ENCODE peak calls at places on chromosome 18, in four cellular contexts. B is AG04449; T is HFFc6; W is CD4-positive, alpha-beta T cell. G is an unnamed sample.
A peak's percentile ranks its signal among the peaks of the same experiment; 100 is the strongest.

GRCh38 chr18:79572848-79573451 is 106.7 kb upstream of the CTDP1 start:
- DNase-seq in W (no peak), T (no peak), B (no peak), G (no peak)

GRCh38 chr18:78902795-78903435 is 76.7 kb upstream of the SALL3 start:
- DNase-seq in B (no peak), W (no peak), T (no peak), G (no peak)

GRCh38 chr18:41906528-41907256 is 48.3 kb upstream of the PIK3C3 start:
- DNase-seq in T (peak; percentile 62), B (peak; percentile 7), W (peak; percentile 6), G (peak; percentile 49)

GRCh38 chr18:69898241-69898861 is 49.3 kb downstream of the CD226 start:
- DNase-seq in T (no peak), W (no peak), B (no peak), G (no peak)

GRCh38 chr18:79832169-79832568 is 34.4 kb downstream of the KCNG2 start:
- DNase-seq in T (no peak), B (no peak), W (no peak), G (no peak)

GRCh38 chr18:60684843-60685513 is 312.4 kb upstream of the MC4R start:
- DNase-seq in B (peak; percentile 4), W (no peak), T (no peak), G (peak; percentile 46)

GRCh38 chr18:51448949-51449348 is 251.5 kb upstream of the MEX3C start:
- DNase-seq in B (no peak), W (no peak), T (no peak), G (no peak)

GRCh38 chr18:48412339-48412929 is 3.3 kb upstream of the ZBTB7C start:
- DNase-seq in B (no peak), W (no peak), T (no peak), G (peak; percentile 59)

GRCh38 chr18:29154758-29155725 is 978.1 kb upstream of the CDH2 start:
- DNase-seq in B (peak; percentile 55), T (peak; percentile 96), W (no peak), G (peak; percentile 74)

GRCh38 chr18:60549338-60549960 is 176.9 kb upstream of the MC4R start:
- DNase-seq in T (peak; percentile 72), W (no peak), B (peak; percentile 53), G (peak; percentile 53)

GRCh38 chr18:42574871-42575270 is 540.6 kb downstream of the RIT2 start:
- DNase-seq in W (no peak), T (no peak), B (no peak), G (peak; percentile 29)

GRCh38 chr18:39959839-39960238 is 1995.2 kb upstream of the PIK3C3 start:
- DNase-seq in W (no peak), T (no peak), B (no peak), G (peak; percentile 42)

GRCh38 chr18:5895886-5896740 is 791 bp upstream of the TMEM200C start:
- DNase-seq in W (no peak), B (no peak), T (no peak), G (no peak)

GRCh38 chr18:59142274-59142673 is 2.6 kb downstream of the SEC11C start:
- DNase-seq in B (no peak), T (no peak), W (no peak), G (no peak)

GRCh38 chr18:5973079-5973478 is 77.8 kb upstream of the TMEM200C start:
- DNase-seq in T (no peak), W (no peak), B (no peak), G (no peak)

GRCh38 chr18:12645751-12646203 is 12.1 kb downstream of the SPIRE1 start:
- DNase-seq in W (no peak), B (no peak), T (no peak), G (no peak)

GRCh38 chr18:54023471-54023870 is 201.0 kb downstream of the MBD2 start:
- DNase-seq in B (peak; percentile 76), W (no peak), T (no peak), G (peak; percentile 70)

GRCh38 chr18:75422341-75422910 is 5.1 kb downstream of the SMIM21 start:
- DNase-seq in T (no peak), B (no peak), W (no peak), G (peak; percentile 9)

GRCh38 chr18:70069965-70070364 is 122.3 kb upstream of the CD226 start:
- DNase-seq in B (no peak), T (no peak), W (no peak), G (no peak)

GRCh38 chr18:40152859-40153258 is 1802.2 kb upstream of the PIK3C3 start:
- DNase-seq in W (no peak), T (no peak), B (no peak), G (peak; percentile 24)

GRCh38 chr18:57747809-57748680 is 55.1 kb downstream of the ATP8B1 start:
- DNase-seq in W (no peak), B (no peak), T (no peak), G (no peak)

GRCh38 chr18:47050468-47050867 is 15.0 kb upstream of the ELOA2 start:
- DNase-seq in B (peak; percentile 17), W (no peak), T (peak; percentile 47), G (peak; percentile 60)

GRCh38 chr18:57445488-57446319 is 10.5 kb downstream of the ONECUT2 start:
- DNase-seq in B (no peak), T (no peak), W (no peak), G (no peak)

GRCh38 chr18:72456802-72457201 is 87.3 kb downstream of the CBLN2 start:
- DNase-seq in T (no peak), W (no peak), B (no peak), G (no peak)

GRCh38 chr18:31487251-31488015 is 10.5 kb upstream of the DSG2 start:
- DNase-seq in T (peak; percentile 10), W (no peak), B (peak; percentile 10), G (peak; percentile 94)

GRCh38 chr18:21110667-21111350 is 804 bp downstream of the ROCK1 start:
- DNase-seq in B (no peak), T (no peak), W (peak; percentile 65), G (peak; percentile 36)

GRCh38 chr18:7603259-7604000 is 36.3 kb downstream of the PTPRM start:
- DNase-seq in W (no peak), T (no peak), B (no peak), G (no peak)

GRCh38 chr18:34709104-34709503 is 994 bp upstream of the DTNA start:
- DNase-seq in W (no peak), B (peak; percentile 75), T (peak; percentile 80), G (peak; percentile 91)

GRCh38 chr18:34097312-34097711 is 127.4 kb downstream of the NOL4 start:
- DNase-seq in T (no peak), B (no peak), W (no peak), G (peak; percentile 27)

GRCh38 chr18:49899647-49900330 is 86.5 kb upstream of the ACAA2 start:
- DNase-seq in W (no peak), B (no peak), T (no peak), G (no peak)

GRCh38 chr18:63773616-63774015 is 1.6 kb upstream of the SERPINB7 start:
- DNase-seq in B (no peak), W (no peak), T (no peak), G (no peak)

GRCh38 chr18:10070581-10071000 is 156.8 kb downstream of the VAPA start:
- DNase-seq in W (no peak), B (no peak), T (no peak), G (no peak)

DNA sequence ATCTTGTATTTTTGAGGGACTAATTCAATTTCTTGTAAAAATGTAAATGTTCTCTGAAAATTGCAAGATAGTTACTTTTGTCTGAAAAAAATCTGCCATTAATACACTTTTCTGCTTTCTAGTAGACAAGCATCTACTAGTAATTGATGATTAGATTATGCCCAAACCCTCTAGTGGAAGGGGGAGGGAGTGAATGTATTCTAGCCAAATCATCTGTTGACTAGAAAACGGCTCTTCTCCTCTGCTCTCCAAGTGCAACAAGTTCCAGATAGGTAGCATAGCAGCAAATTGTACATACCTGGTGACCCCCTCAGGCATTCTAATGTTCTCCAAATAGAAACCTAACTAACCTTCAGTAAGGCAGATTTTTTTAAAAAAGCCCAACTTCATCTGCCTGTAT is 58.6 kb downstream of the RELCH start:
- DNase-seq in W (no peak), T (no peak), B (no peak), G (no peak)
- TF ChIP-seq CTCF in W (no peak), T (peak; percentile 32), B (no peak), G (no peak)

DNA sequence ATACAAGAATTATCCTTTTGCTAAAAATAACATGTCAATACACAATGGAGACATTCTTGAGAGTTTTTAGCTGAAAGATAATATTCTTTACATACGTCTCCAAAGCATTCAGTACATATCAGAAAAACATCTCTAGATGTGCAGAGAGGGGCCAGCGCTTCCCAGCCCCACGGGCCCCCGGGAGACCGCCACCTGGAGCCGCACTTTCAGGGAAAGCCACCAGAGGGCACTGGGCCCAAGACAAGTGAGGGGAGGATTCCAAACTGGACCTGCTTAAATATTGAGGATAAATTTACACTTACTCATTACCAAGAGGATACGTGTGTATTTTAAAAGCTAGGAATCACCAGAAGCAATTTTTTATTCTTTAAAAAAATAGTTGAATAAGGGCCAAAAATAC is 499.5 kb downstream of the GALR1 start:
- DNase-seq in T (no peak), B (no peak), W (no peak), G (peak; percentile 5)
- TF ChIP-seq CTCF in T (peak; percentile 40), B (no peak), W (no peak), G (peak; percentile 40)

GRCh38 chr18:2994603-2995432 is 18.1 kb downstream of the LPIN2 start:
- DNase-seq in W (peak; percentile 77), B (no peak), T (no peak), G (no peak)
- TF ChIP-seq CTCF in W (peak; percentile 75), B (peak; percentile 10), T (peak; percentile 50), G (no peak)

GRCh38 chr18:44887227-44887631 is 206.5 kb downstream of the SETBP1 start:
- DNase-seq in B (peak; percentile 44), W (no peak), T (peak; percentile 18), G (peak; percentile 73)
- TF ChIP-seq CTCF in B (no peak), W (no peak), T (no peak), G (no peak)

DNA sequence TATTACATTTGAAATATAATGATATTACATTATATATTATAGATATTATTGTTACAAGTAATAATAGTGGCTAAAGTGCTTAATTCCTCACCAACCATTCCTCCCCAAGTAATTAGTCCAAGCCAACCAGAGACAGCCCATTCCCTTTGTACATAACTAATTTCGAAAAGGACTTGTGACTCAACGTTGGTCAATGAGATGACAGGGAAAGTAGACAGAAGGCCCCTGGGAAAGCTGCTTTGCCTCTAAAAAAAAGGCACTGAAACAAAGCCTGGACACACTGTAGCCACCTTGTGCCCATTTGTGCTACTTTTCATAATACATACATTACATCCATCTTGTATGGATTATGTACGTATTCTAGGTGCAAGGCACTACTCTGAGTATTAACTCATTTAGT is 28.8 kb downstream of the COLEC12 start:
- DNase-seq in B (no peak), T (no peak), W (no peak), G (peak; percentile 55)
- TF ChIP-seq CTCF in B (no peak), T (peak; percentile 17), W (no peak), G (no peak)

G was measured in MCF 10A.